ENCODE peak calls at places on chromosomes 16 and 17, in eight cellular contexts. One of them, this sample, is unnamed.

GRCh38 chr17:49787932-49788442 is 494 bp upstream of the KAT7 start:
- DNase-seq in amniotic stem cell: no peak
- DNase-seq in DMS53: peak
- DNase-seq in cardiac muscle cell: no peak
- DNase-seq in stimulated activated CD8-positive, alpha-beta memory T cell treated with anti-CD3 and anti-CD28 coated beads, Interleukin-7, amount 100 ng/mL, for 1 hour: no peak
- DNase-seq in cardiac fibroblast: no peak
- DNase-seq in EL: no peak
- DNase-seq in upper lobe of left lung: no peak
- DNase-seq in this sample: no peak

GRCh38 chr16:2022723-2023097 is 3.1 kb downstream of the NPW start:
- DNase-seq in amniotic stem cell: no peak
- DNase-seq in DMS53: peak
- DNase-seq in cardiac muscle cell: peak
- DNase-seq in stimulated activated CD8-positive, alpha-beta memory T cell treated with anti-CD3 and anti-CD28 coated beads, Interleukin-7, amount 100 ng/mL, for 1 hour: no peak
- DNase-seq in cardiac fibroblast: peak
- DNase-seq in EL: peak
- DNase-seq in upper lobe of left lung: no peak
- DNase-seq in this sample: no peak

GRCh38 chr16:17155480-17155879 is 315.3 kb downstream of the XYLT1 start:
- DNase-seq in amniotic stem cell: no peak
- DNase-seq in DMS53: no peak
- DNase-seq in cardiac muscle cell: no peak
- DNase-seq in stimulated activated CD8-positive, alpha-beta memory T cell treated with anti-CD3 and anti-CD28 coated beads, Interleukin-7, amount 100 ng/mL, for 1 hour: no peak
- DNase-seq in cardiac fibroblast: no peak
- DNase-seq in EL: no peak
- DNase-seq in upper lobe of left lung: no peak
- DNase-seq in this sample: no peak

GRCh38 chr16:9978160-9978725 is 204.0 kb downstream of the GRIN2A start:
- DNase-seq in amniotic stem cell: no peak
- DNase-seq in DMS53: no peak
- DNase-seq in cardiac muscle cell: no peak
- DNase-seq in stimulated activated CD8-positive, alpha-beta memory T cell treated with anti-CD3 and anti-CD28 coated beads, Interleukin-7, amount 100 ng/mL, for 1 hour: no peak
- DNase-seq in cardiac fibroblast: no peak
- DNase-seq in EL: no peak
- DNase-seq in upper lobe of left lung: no peak
- DNase-seq in this sample: no peak

GRCh38 chr17:73772107-73772705 is 128.0 kb upstream of the SDK2 start:
- DNase-seq in amniotic stem cell: no peak
- DNase-seq in DMS53: no peak
- DNase-seq in cardiac muscle cell: no peak
- DNase-seq in stimulated activated CD8-positive, alpha-beta memory T cell treated with anti-CD3 and anti-CD28 coated beads, Interleukin-7, amount 100 ng/mL, for 1 hour: no peak
- DNase-seq in cardiac fibroblast: no peak
- DNase-seq in EL: no peak
- DNase-seq in upper lobe of left lung: no peak
- DNase-seq in this sample: peak

GRCh38 chr17:74295625-74296547 is 21.9 kb downstream of the DNAI2 start:
- DNase-seq in amniotic stem cell: no peak
- DNase-seq in DMS53: peak
- DNase-seq in cardiac muscle cell: peak
- DNase-seq in stimulated activated CD8-positive, alpha-beta memory T cell treated with anti-CD3 and anti-CD28 coated beads, Interleukin-7, amount 100 ng/mL, for 1 hour: no peak
- DNase-seq in cardiac fibroblast: peak
- DNase-seq in EL: no peak
- DNase-seq in upper lobe of left lung: no peak
- DNase-seq in this sample: no peak

GRCh38 chr17:27322690-27323508 is 29.0 kb downstream of the WSB1 start:
- DNase-seq in amniotic stem cell: no peak
- DNase-seq in DMS53: peak
- DNase-seq in cardiac muscle cell: no peak
- DNase-seq in stimulated activated CD8-positive, alpha-beta memory T cell treated with anti-CD3 and anti-CD28 coated beads, Interleukin-7, amount 100 ng/mL, for 1 hour: no peak
- DNase-seq in cardiac fibroblast: no peak
- DNase-seq in EL: no peak
- DNase-seq in upper lobe of left lung: no peak
- DNase-seq in this sample: no peak

GRCh38 chr17:28494445-28495188 is 11.5 kb upstream of the FOXN1 start:
- DNase-seq in amniotic stem cell: peak
- DNase-seq in DMS53: peak
- DNase-seq in cardiac muscle cell: peak
- DNase-seq in stimulated activated CD8-positive, alpha-beta memory T cell treated with anti-CD3 and anti-CD28 coated beads, Interleukin-7, amount 100 ng/mL, for 1 hour: peak
- DNase-seq in cardiac fibroblast: peak
- DNase-seq in EL: peak
- DNase-seq in upper lobe of left lung: peak
- DNase-seq in this sample: peak

GRCh38 chr17:82655038-82655479 is 6.8 kb upstream of the WDR45B start:
- DNase-seq in amniotic stem cell: no peak
- DNase-seq in DMS53: peak
- DNase-seq in cardiac muscle cell: peak
- DNase-seq in stimulated activated CD8-positive, alpha-beta memory T cell treated with anti-CD3 and anti-CD28 coated beads, Interleukin-7, amount 100 ng/mL, for 1 hour: no peak
- DNase-seq in cardiac fibroblast: peak
- DNase-seq in EL: peak
- DNase-seq in upper lobe of left lung: no peak
- DNase-seq in this sample: no peak

GRCh38 chr16:74035816-74036215 is 260.8 kb upstream of the PSMD7 start:
- DNase-seq in amniotic stem cell: no peak
- DNase-seq in DMS53: peak
- DNase-seq in cardiac muscle cell: peak
- DNase-seq in stimulated activated CD8-positive, alpha-beta memory T cell treated with anti-CD3 and anti-CD28 coated beads, Interleukin-7, amount 100 ng/mL, for 1 hour: no peak
- DNase-seq in cardiac fibroblast: peak
- DNase-seq in EL: no peak
- DNase-seq in upper lobe of left lung: no peak
- DNase-seq in this sample: peak

GRCh38 chr17:45729284-45729907 is 54.7 kb upstream of the CRHR1 start:
- DNase-seq in amniotic stem cell: no peak
- DNase-seq in DMS53: peak
- DNase-seq in cardiac muscle cell: no peak
- DNase-seq in stimulated activated CD8-positive, alpha-beta memory T cell treated with anti-CD3 and anti-CD28 coated beads, Interleukin-7, amount 100 ng/mL, for 1 hour: no peak
- DNase-seq in cardiac fibroblast: no peak
- DNase-seq in EL: no peak
- DNase-seq in upper lobe of left lung: no peak
- DNase-seq in this sample: peak

GRCh38 chr17:2689411-2690164 is 22.0 kb downstream of the CLUH start:
- DNase-seq in amniotic stem cell: no peak
- DNase-seq in DMS53: peak
- DNase-seq in cardiac muscle cell: no peak
- DNase-seq in stimulated activated CD8-positive, alpha-beta memory T cell treated with anti-CD3 and anti-CD28 coated beads, Interleukin-7, amount 100 ng/mL, for 1 hour: no peak
- DNase-seq in cardiac fibroblast: no peak
- DNase-seq in EL: no peak
- DNase-seq in upper lobe of left lung: peak
- DNase-seq in this sample: no peak